ENCODE peak calls at places on chromosomes 3 and 15, in four cellular contexts. Z is right atrium auricular region; P is fibroblast of lung; T is CD8-positive, alpha-beta T cell. K is an unnamed sample. For H3K4me1, the result is how much of the 10 kb centered on the place peaks cover.

GRCh38 chr15:80251505-80252280 is at the start of gene CTXND1:
- DNase-seq in Z (no peak), P (no peak), T (no peak), K (no peak)

GRCh38 chr15:33021806-33022389 is 172.6 kb downstream of the FMN1 start:
- DNase-seq in Z (no peak), P (peak), T (no peak), K (peak)

GRCh38 chr3:41304603-41305002 is 105.3 kb downstream of the CTNNB1 start:
- DNase-seq in Z (no peak), P (peak), T (no peak), K (no peak)

GRCh38 chr3:150497956-150498355 is 48.3 kb downstream of the SERP1 start:
- DNase-seq in Z (no peak), P (peak), T (no peak), K (no peak)

GRCh38 chr15:40344631-40345120 is 3.9 kb upstream of the CCDC9B start:
- DNase-seq in Z (no peak), P (peak), T (peak), K (peak)

GRCh38 chr3:127448161-127448561 is 142.4 kb downstream of the TPRA1 start:
- DNase-seq in Z (no peak), P (no peak), T (no peak), K (no peak)

GRCh38 chr3:8885806-8886205 is 77.5 kb downstream of the RAD18 start:
- DNase-seq in Z (no peak), P (peak), T (no peak), K (no peak)

GRCh38 chr3:32176989-32177701 is 61.3 kb upstream of the CMTM8 start:
- DNase-seq in Z (no peak), P (peak), T (peak), K (no peak)

GRCh38 chr3:188948658-188949400 is 222.9 kb upstream of the TPRG1 start:
- DNase-seq in Z (no peak), P (peak), T (no peak), K (peak)

GRCh38 chr3:81823882-81824395 is 62.5 kb upstream of the GBE1 start:
- DNase-seq in Z (no peak), P (peak), T (no peak), K (no peak)

GRCh38 chr3:141360888-141361598 is 7.3 kb upstream of the ZBTB38 start:
- DNase-seq in Z (no peak), P (peak), T (no peak), K (no peak)

GRCh38 chr3:129003578-129004112 is 2.5 kb downstream of the EFCC1 start:
- DNase-seq in Z (no peak), P (no peak), T (peak), K (no peak)

GRCh38 chr15:75307778-75308390 is 25.2 kb downstream of the GOLGA6D start:
- DNase-seq in Z (no peak), P (no peak), T (no peak), K (no peak)

GRCh38 chr3:4776980-4777581 is 202.2 kb upstream of the BHLHE40 start:
- DNase-seq in Z (no peak), P (no peak), T (no peak), K (no peak)

GRCh38 chr15:44482088-44482487 is 54.7 kb downstream of the CTDSPL2 start:
- DNase-seq in Z (no peak), P (no peak), T (no peak), K (no peak)

GRCh38 chr3:133644768-133645167 is 17.0 kb downstream of the TOPBP1 start:
- DNase-seq in Z (no peak), P (peak), T (no peak), K (no peak)

GRCh38 chr3:176978441-176978840 is 218.8 kb downstream of the TBL1XR1 start:
- DNase-seq in Z (no peak), P (no peak), T (no peak), K (no peak)

GRCh38 chr3:19881036-19881435 is 53.0 kb downstream of the EFHB start:
- DNase-seq in Z (no peak), P (no peak), T (no peak), K (no peak)

GRCh38 chr3:64343692-64344440 is 118.6 kb upstream of the PRICKLE2 start:
- DNase-seq in Z (no peak), P (no peak), T (no peak), K (no peak)

GRCh38 chr3:42706721-42707619 is 4.4 kb upstream of the HHATL start:
- DNase-seq in Z (no peak), P (no peak), T (no peak), K (no peak)

GRCh38 chr15:85316244-85316934 is 64.0 kb upstream of the AKAP13 start:
- DNase-seq in Z (no peak), P (peak), T (peak), K (no peak)

GRCh38 chr3:178536271-178537079 is at the start of gene KCNMB2:
- DNase-seq in Z (no peak), P (peak), T (no peak), K (no peak)

GRCh38 chr15:75397494-75397893 is 29.1 kb upstream of the MAN2C1 start:
- DNase-seq in Z (no peak), P (no peak), T (no peak), K (no peak)

DNA sequence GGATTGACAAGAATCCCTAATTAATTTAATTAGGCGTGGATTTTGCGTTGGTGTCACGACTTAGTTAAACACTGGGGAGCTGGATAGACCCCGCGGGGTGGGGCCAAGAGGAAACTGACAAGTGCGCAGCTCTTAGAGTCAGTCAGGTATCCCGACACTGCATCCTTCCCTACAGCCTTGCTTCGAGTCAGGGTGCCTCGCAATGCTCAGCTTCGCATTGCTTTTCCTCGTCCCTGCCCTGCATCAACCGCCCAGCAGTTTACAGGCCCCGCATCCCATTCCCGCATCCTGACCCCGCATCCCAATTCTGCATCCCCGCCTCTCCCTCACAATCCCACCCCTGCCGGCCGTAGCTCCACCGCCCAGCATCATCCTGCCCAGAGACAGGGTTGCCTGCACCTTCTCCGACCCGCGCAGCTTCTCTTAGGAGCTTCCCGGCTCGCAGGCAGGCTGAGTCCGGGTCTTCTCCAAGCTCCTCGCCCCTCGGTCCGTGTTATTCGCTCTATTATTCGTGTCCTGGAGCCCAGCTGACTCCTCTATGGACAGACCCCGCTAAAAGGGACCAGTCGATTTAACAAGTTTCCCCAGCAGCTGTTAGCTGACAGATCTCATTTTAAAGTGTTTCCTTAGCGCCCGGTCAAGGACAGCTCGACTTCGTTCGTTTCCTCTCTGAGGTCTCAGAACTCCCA is 697 bp upstream of the SHOX2 start:
- DNase-seq in Z (no peak), P (no peak), T (peak), K (no peak)
- H3K4me1 ChIP-seq in Z (under half), P (under half), T (half or more), K (half or more)

GRCh38 chr3:61877359-61877770 is 316.0 kb downstream of the PTPRG start:
- DNase-seq in Z (no peak), P (peak), T (no peak), K (no peak)
- TF ChIP-seq CTCF in Z (no peak), P (peak), T (no peak), K (no peak)

GRCh38 chr3:185150561-185150960 is 2.3 kb downstream of the C3orf70 start:
- DNase-seq in Z (no peak), P (no peak), T (no peak), K (no peak)

GRCh38 chr3:185152433-185153169 is at the start of gene C3orf70:
- DNase-seq in Z (peak), P (peak), T (no peak), K (no peak)

GRCh38 chr3:185151101-185151958 is 1.5 kb downstream of the C3orf70 start:
- DNase-seq in Z (no peak), P (peak), T (no peak), K (no peak)

GRCh38 chr3:185151959-185152432 is 864 bp downstream of the C3orf70 start:
- DNase-seq in Z (no peak), P (peak), T (no peak), K (peak)

DNA sequence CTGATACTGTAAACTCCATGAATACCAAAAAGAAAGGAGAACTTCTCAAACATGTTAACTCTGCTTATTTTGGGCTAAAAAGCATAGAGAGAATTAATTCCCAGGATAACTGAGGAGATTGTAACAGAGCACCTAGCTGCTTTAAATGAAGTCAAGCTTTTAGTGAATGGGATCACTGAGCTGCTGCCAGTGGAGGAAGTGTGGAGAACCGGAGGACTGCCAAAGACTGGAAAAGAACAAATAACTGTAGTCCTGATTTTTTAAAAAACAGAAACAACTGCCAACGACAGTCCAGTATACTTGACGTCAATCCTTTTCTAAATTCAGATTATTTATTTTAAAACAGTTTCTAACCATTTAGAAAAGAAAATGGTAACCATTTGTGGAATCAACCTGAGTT is 3.3 kb downstream of the C3orf70 start:
- DNase-seq in Z (no peak), P (no peak), T (no peak), K (no peak)
- H3K4me1 ChIP-seq in Z (under half), P (under half), T (under half), K (under half)

GRCh38 chr3:196323723-196324122 is 5.7 kb upstream of the DYNLT2B start:
- DNase-seq in Z (no peak), P (peak), T (no peak), K (no peak)
- TF ChIP-seq CTCF in Z (no peak), P (peak), T (no peak), K (no peak)

GRCh38 chr3:53173107-53173506 is 12.1 kb downstream of the PRKCD start:
- DNase-seq in Z (no peak), P (no peak), T (no peak), K (no peak)
- H3K4me1 ChIP-seq in Z (under half), P (under half), T (under half), K (under half)

GRCh38 chr3:123941150-123941941 is 19.7 kb downstream of the CCDC14 start:
- DNase-seq in Z (no peak), P (peak), T (no peak), K (no peak)
- TF ChIP-seq CTCF in Z (no peak), P (peak), T (no peak), K (no peak)

K was measured in gastrocnemius medialis.